ENCODE peak calls at places on chromosomes 3 and 15, in four cellular contexts. Z, B, N and Q are unnamed samples.

GRCh38 chr3:123749716-123750115 is 134.4 kb downstream of the MYLK start:
- DNase-seq in Z (peak; percentile 94), B (peak; percentile 94), N (no peak), Q (peak; percentile 71)

GRCh38 chr3:182644800-182645433 is 148.4 kb upstream of the ATP11B start:
- DNase-seq in Z (no peak), B (no peak), N (no peak), Q (no peak)

GRCh38 chr3:189229421-189229820 is 57.6 kb downstream of the TPRG1 start:
- DNase-seq in Z (no peak), B (no peak), N (no peak), Q (no peak)

GRCh38 chr3:144953959-144954358 is 982.3 kb downstream of the DIPK2A start:
- DNase-seq in Z (no peak), B (no peak), N (no peak), Q (no peak)

GRCh38 chr3:43968465-43968864 is 273.2 kb upstream of the TOPAZ1 start:
- DNase-seq in Z (no peak), B (no peak), N (no peak), Q (no peak)

GRCh38 chr3:115861166-115861733 is 237.9 kb downstream of the GAP43 start:
- DNase-seq in Z (no peak), B (no peak), N (no peak), Q (no peak)

GRCh38 chr3:48088056-48088748 is 72.0 kb upstream of the MAP4 start:
- DNase-seq in Z (peak; percentile 25), B (no peak), N (peak; percentile 47), Q (no peak)

GRCh38 chr3:185954366-185954723 is 16.5 kb upstream of the TRA2B start:
- DNase-seq in Z (no peak), B (no peak), N (no peak), Q (no peak)

GRCh38 chr3:110027446-110027845 is 690.1 kb upstream of the DPPA4 start:
- DNase-seq in Z (peak; percentile 54), B (peak; percentile 56), N (no peak), Q (no peak)

GRCh38 chr3:154992655-154993054 is 87.5 kb upstream of the MME start:
- DNase-seq in Z (no peak), B (no peak), N (no peak), Q (no peak)

GRCh38 chr15:48076454-48076853 is 44.3 kb upstream of the SLC24A5 start:
- DNase-seq in Z (no peak), B (no peak), N (no peak), Q (no peak)

GRCh38 chr3:10192953-10193691 is 28.4 kb downstream of the IRAK2 start:
- DNase-seq in Z (peak; percentile 95), B (peak; percentile 89), N (no peak), Q (peak; percentile 83)

GRCh38 chr3:175255698-175256097 is 396.6 kb downstream of the NAALADL2 start:
- DNase-seq in Z (peak; percentile 96), B (peak; percentile 70), N (no peak), Q (no peak)

GRCh38 chr3:18716821-18717220 is 291.7 kb upstream of the SATB1 start:
- DNase-seq in Z (no peak), B (peak; percentile 12), N (no peak), Q (peak; percentile 67)

GRCh38 chr15:92655178-92655995 is at the start of gene FAM174B:
- DNase-seq in Z (peak; percentile 7), B (peak; percentile 5), N (peak; percentile 62), Q (no peak)

GRCh38 chr15:33045066-33045810 is 149.3 kb downstream of the FMN1 start:
- DNase-seq in Z (peak; percentile 33), B (no peak), N (no peak), Q (no peak)

GRCh38 chr3:155983834-155984474 is 113.5 kb downstream of the GMPS start:
- DNase-seq in Z (no peak), B (no peak), N (no peak), Q (peak; percentile 41)

GRCh38 chr15:81113204-81113657 is 20.8 kb upstream of the CFAP161 start:
- DNase-seq in Z (no peak), B (no peak), N (no peak), Q (no peak)

GRCh38 chr3:101279162-101279561 is 41.2 kb downstream of the IMPG2 start:
- DNase-seq in Z (peak; percentile 75), B (no peak), N (no peak), Q (no peak)

GRCh38 chr3:45978348-45978747 is 17.3 kb downstream of the FYCO1 start:
- DNase-seq in Z (no peak), B (no peak), N (peak; percentile 42), Q (no peak)

GRCh38 chr3:108305484-108306172 is 9.3 kb downstream of the HHLA2 start:
- DNase-seq in Z (peak; percentile 11), B (no peak), N (no peak), Q (no peak)

GRCh38 chr15:67456677-67457529 is 64.0 kb upstream of the C15orf61 start:
- DNase-seq in Z (peak; percentile 69), B (peak; percentile 70), N (peak; percentile 71), Q (peak; percentile 30)

GRCh38 chr15:69444686-69445085 is 7.9 kb upstream of the RPLP1 start:
- DNase-seq in Z (no peak), B (no peak), N (no peak), Q (no peak)

GRCh38 chr15:43511012-43511885 is 6.2 kb upstream of the MAP1A start:
- DNase-seq in Z (no peak), B (peak; percentile 22), N (peak; percentile 56), Q (no peak)

GRCh38 chr3:126052196-126053058 is 31.5 kb downstream of the SLC41A3 start:
- DNase-seq in Z (no peak), B (no peak), N (no peak), Q (no peak)

GRCh38 chr3:44954962-44955361 is 21.0 kb downstream of the ZDHHC3 start:
- DNase-seq in Z (peak; percentile 66), B (peak; percentile 64), N (no peak), Q (no peak)

GRCh38 chr15:38624248-38625214 is 59.9 kb upstream of the RASGRP1 start:
- DNase-seq in Z (no peak), B (no peak), N (no peak), Q (no peak)

GRCh38 chr3:66712210-66712609 is 211.4 kb upstream of the LRIG1 start:
- DNase-seq in Z (no peak), B (no peak), N (no peak), Q (no peak)

GRCh38 chr3:186818956-186819355 is 12.7 kb upstream of the RFC4 start:
- DNase-seq in Z (no peak), B (no peak), N (no peak), Q (no peak)

GRCh38 chr3:102514241-102514640 is 79.4 kb downstream of the ZPLD1 start:
- DNase-seq in Z (no peak), B (no peak), N (no peak), Q (no peak)

GRCh38 chr15:27509014-27509413 is 538.0 kb downstream of the GABRG3 start:
- DNase-seq in Z (no peak), B (no peak), N (no peak), Q (no peak)

GRCh38 chr3:185582236-185582635 is 3.9 kb upstream of the SENP2 start:
- DNase-seq in Z (no peak), B (no peak), N (no peak), Q (no peak)

GRCh38 chr3:151356791-151357460 is 27.6 kb upstream of the P2RY13 start:
- DNase-seq in Z (peak; percentile 37), B (peak; percentile 20), N (no peak), Q (no peak)

GRCh38 chr15:98649996-98650870 is 1.9 kb downstream of the IGF1R start:
- DNase-seq in Z (peak; percentile 49), B (peak; percentile 36), N (peak; percentile 36), Q (no peak)

GRCh38 chr15:32919749-32920414 is 202.1 kb downstream of the GREM1 start:
- DNase-seq in Z (peak; percentile 98), B (peak; percentile 90), N (no peak), Q (no peak)

GRCh38 chr15:31145271-31145911 is 43.9 kb upstream of the TRPM1 start:
- DNase-seq in Z (peak; percentile 3), B (peak; percentile 43), N (peak; percentile 29), Q (peak; percentile 61)

GRCh38 chr3:15462451-15462850 is 35.1 kb downstream of the EAF1 start:
- DNase-seq in Z (no peak), B (no peak), N (no peak), Q (no peak)